ENCODE peak calls at places on chromosomes 16 and 17, in eight cellular contexts. T is prostate gland, B is endothelial cell of umbilical vein, U is tibial nerve, Z is body of pancreas, S is GM12878, J is spleen, Q is A549. A is an unnamed sample.

GRCh38 chr17:81680150-81680549 is 3.4 kb downstream of the ARL16 start:
- DNase-seq in T (no peak), B (no peak), U (no peak), Z (no peak), S (no peak), J (no peak), Q (no peak), A (no peak)

GRCh38 chr17:72735602-72736001 is 356.9 kb downstream of the SLC39A11 start:
- DNase-seq in T (no peak), B (no peak), U (no peak), Z (no peak), S (no peak), J (no peak), Q (no peak), A (no peak)

GRCh38 chr16:57999366-57999970 is 1.0 kb downstream of the ZNF319 start:
- DNase-seq in T (no peak), B (peak; percentile 25), U (no peak), Z (no peak), S (no peak), J (no peak), Q (no peak), A (no peak)

GRCh38 chr16:27492588-27492979 is 57.1 kb downstream of the GTF3C1 start:
- DNase-seq in T (no peak), B (no peak), U (no peak), Z (no peak), S (no peak), J (peak; percentile 64), Q (no peak), A (no peak)

GRCh38 chr17:3639981-3640596 is 3.5 kb downstream of the CTNS start:
- DNase-seq in T (no peak), B (peak; percentile 64), U (no peak), Z (peak; percentile 77), S (no peak), J (no peak), Q (no peak), A (peak; percentile 45)

GRCh38 chr16:56382901-56383355 is 42.4 kb downstream of the AMFR start:
- DNase-seq in T (no peak), B (no peak), U (no peak), Z (no peak), S (no peak), J (no peak), Q (peak; percentile 34), A (no peak)

GRCh38 chr17:13297198-13297597 is 279.4 kb upstream of the ELAC2 start:
- DNase-seq in T (no peak), B (no peak), U (no peak), Z (no peak), S (no peak), J (no peak), Q (no peak), A (no peak)

GRCh38 chr16:69253796-69254426 is 57.2 kb upstream of the VPS4A start:
- DNase-seq in T (peak; percentile 47), B (no peak), U (peak; percentile 10), Z (no peak), S (no peak), J (no peak), Q (no peak), A (no peak)

GRCh38 chr17:43146649-43147048 is 21.5 kb upstream of the BRCA1 start:
- DNase-seq in T (no peak), B (no peak), U (no peak), Z (no peak), S (no peak), J (no peak), Q (no peak), A (no peak)

GRCh38 chr17:40675905-40676304 is 10.9 kb upstream of the KRT222 start:
- DNase-seq in T (no peak), B (no peak), U (no peak), Z (no peak), S (no peak), J (no peak), Q (no peak), A (no peak)

GRCh38 chr17:41763327-41763726 is 23.2 kb downstream of the JUP start:
- DNase-seq in T (no peak), B (no peak), U (no peak), Z (no peak), S (no peak), J (no peak), Q (no peak), A (no peak)

GRCh38 chr17:11369570-11369969 is 128.6 kb downstream of the SHISA6 start:
- DNase-seq in T (no peak), B (no peak), U (no peak), Z (no peak), S (no peak), J (no peak), Q (no peak), A (no peak)

DNA sequence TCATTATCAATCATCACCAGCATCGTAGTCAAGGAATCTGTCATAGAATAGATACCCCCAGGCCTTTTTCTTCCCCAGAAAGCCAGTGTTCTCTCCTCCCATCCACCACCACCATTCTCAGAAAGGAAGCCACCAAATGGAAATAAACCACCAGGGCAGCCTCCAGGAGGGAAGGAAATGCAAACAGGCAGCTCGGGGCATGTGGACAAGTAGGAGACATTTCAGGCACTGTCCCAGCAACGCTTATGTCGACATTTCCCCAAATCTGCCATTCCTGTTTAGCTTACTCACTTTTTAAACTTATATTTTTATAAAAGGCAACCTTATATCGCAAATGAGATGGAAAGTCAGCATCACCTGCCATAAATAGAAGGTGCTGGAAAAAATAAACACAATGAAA is 15.8 kb downstream of the EMP2 start:
- DNase-seq in T (no peak), B (peak; percentile 24), U (no peak), Z (no peak), S (no peak), J (no peak), Q (no peak), A (no peak)
- H3K4me3 ChIP-seq in T (no peak overlapping the region), B (no peak overlapping the region), U (no peak overlapping the region), Z (no peak overlapping the region), S (no peak overlapping the region), J (no peak overlapping the region), Q (no peak overlapping the region), A (no peak overlapping the region)

GRCh38 chr17:17710355-17710727 is 29.1 kb downstream of the RAI1 start:
- DNase-seq in T (no peak), B (no peak), U (no peak), Z (no peak), S (no peak), J (no peak), Q (no peak), A (no peak)

GRCh38 chr17:17712268-17712924 is 31.1 kb downstream of the RAI1 start:
- DNase-seq in T (no peak), B (peak; percentile 94), U (no peak), Z (no peak), S (peak; percentile 68), J (no peak), Q (no peak), A (no peak)

GRCh38 chr17:17711708-17712141 is 30.5 kb downstream of the RAI1 start:
- DNase-seq in T (no peak), B (no peak), U (no peak), Z (no peak), S (no peak), J (no peak), Q (no peak), A (no peak)

GRCh38 chr17:17709815-17710321 is 28.6 kb downstream of the RAI1 start:
- DNase-seq in T (no peak), B (no peak), U (no peak), Z (no peak), S (no peak), J (no peak), Q (no peak), A (no peak)

GRCh38 chr17:17710728-17711541 is 29.7 kb downstream of the RAI1 start:
- DNase-seq in T (peak; percentile 93), B (peak; percentile 95), U (no peak), Z (peak; percentile 82), S (no peak), J (no peak), Q (peak; percentile 99), A (no peak)
- H3K27ac ChIP-seq in T (peak overlapping the region; percentile 87), B (peak overlapping the region; percentile 98), U (peak overlapping the region; percentile 79), Z (peak overlapping the region; percentile 86), S (no peak overlapping the region), J (no peak overlapping the region), Q (peak overlapping the region; percentile 94), A (no peak overlapping the region)

GRCh38 chr17:39197380-39198185 is at the start of gene CACNB1:
- DNase-seq in T (peak; percentile 56), B (peak; percentile 69), U (peak; percentile 64), Z (peak; percentile 73), S (no peak), J (peak; percentile 90), Q (peak; percentile 95), A (peak; percentile 60)
- TF ChIP-seq POLR2A in T (peak; percentile 63), B (no peak), U (no peak), Z (no peak), S (peak; percentile 83), J (no peak), Q (peak; percentile 79), A (peak; percentile 78)

GRCh38 chr17:63960006-63960405 is 12.7 kb downstream of the SCN4A start:
- DNase-seq in T (no peak), B (no peak), U (no peak), Z (no peak), S (no peak), J (no peak), Q (no peak), A (peak; percentile 96)
- H3K4me3 ChIP-seq in T (no peak overlapping the region), B (no peak overlapping the region), U (no peak overlapping the region), Z (no peak overlapping the region), S (no peak overlapping the region), J (no peak overlapping the region), Q (no peak overlapping the region), A (peak overlapping the region; percentile 24)

GRCh38 chr17:21297597-21297996 is 13.1 kb downstream of the MAP2K3 start:
- DNase-seq in T (no peak), B (no peak), U (no peak), Z (no peak), S (no peak), J (no peak), Q (no peak), A (peak; percentile 88)
- H3K27ac ChIP-seq in T (no peak overlapping the region), B (no peak overlapping the region), U (no peak overlapping the region), Z (no peak overlapping the region), S (no peak overlapping the region), J (no peak overlapping the region), Q (no peak overlapping the region), A (peak overlapping the region; percentile 78)